ENCODE peak calls at places on chromosomes 7 and 10, in four cellular contexts. V, H, C and B are unnamed samples.

GRCh38 chr7:32892521-32893224 is 1.1 kb upstream of the KBTBD2 start:
- DNase-seq in V (peak), H (no peak), C (peak), B (no peak)

GRCh38 chr7:2757904-2758672 is 70.1 kb downstream of the AMZ1 start:
- DNase-seq in V (no peak), H (peak), C (peak), B (peak)

GRCh38 chr10:57142925-57143576 is 782.0 kb upstream of the ZWINT start:
- DNase-seq in V (no peak), H (no peak), C (no peak), B (no peak)

GRCh38 chr10:132460071-132460470 is 63.1 kb downstream of the PWWP2B start:
- DNase-seq in V (no peak), H (no peak), C (no peak), B (no peak)

GRCh38 chr10:112471878-112472487 is 25.0 kb downstream of the VTI1A start:
- DNase-seq in V (no peak), H (no peak), C (peak), B (peak)

GRCh38 chr10:7432884-7433726 is 22.3 kb upstream of the SFMBT2 start:
- DNase-seq in V (no peak), H (no peak), C (no peak), B (no peak)

GRCh38 chr7:116198748-116199410 is 11.5 kb upstream of the TES start:
- DNase-seq in V (no peak), H (no peak), C (no peak), B (no peak)

GRCh38 chr10:1522237-1522636 is 215.1 kb downstream of the ADARB2 start:
- DNase-seq in V (peak), H (no peak), C (no peak), B (no peak)

GRCh38 chr7:104976966-104977636 is 36.9 kb upstream of the KMT2E start:
- DNase-seq in V (no peak), H (no peak), C (no peak), B (no peak)

GRCh38 chr10:121615401-121615800 is 17.2 kb upstream of the FGFR2 start:
- DNase-seq in V (no peak), H (no peak), C (no peak), B (no peak)

GRCh38 chr7:20651960-20652544 is 36.6 kb downstream of the ABCB5 start:
- DNase-seq in V (no peak), H (no peak), C (peak), B (no peak)

GRCh38 chr7:83476501-83476900 is 172.4 kb downstream of the SEMA3E start:
- DNase-seq in V (no peak), H (no peak), C (no peak), B (no peak)

GRCh38 chr10:71074176-71074755 is 138.1 kb upstream of the UNC5B start:
- DNase-seq in V (peak), H (no peak), C (no peak), B (no peak)

GRCh38 chr7:130490888-130491771 is 755 bp upstream of the MEST start:
- DNase-seq in V (peak), H (no peak), C (no peak), B (no peak)

GRCh38 chr10:97277551-97277950 is 14.9 kb downstream of the ARHGAP19 start:
- DNase-seq in V (no peak), H (no peak), C (no peak), B (no peak)

GRCh38 chr7:27249724-27250636 is 7.4 kb downstream of the EVX1 start:
- DNase-seq in V (no peak), H (no peak), C (no peak), B (no peak)

GRCh38 chr7:15011289-15011688 is 108.7 kb upstream of the DGKB start:
- DNase-seq in V (no peak), H (no peak), C (no peak), B (no peak)

GRCh38 chr10:24519950-24520349 is 203.7 kb downstream of the ARHGAP21 start:
- DNase-seq in V (no peak), H (no peak), C (no peak), B (no peak)

GRCh38 chr7:97871659-97872024 is 566 bp downstream of the ASNS start:
- DNase-seq in V (no peak), H (no peak), C (peak), B (no peak)

GRCh38 chr7:103660455-103661371 is 214.7 kb upstream of the SLC26A5 start:
- DNase-seq in V (no peak), H (peak), C (peak), B (peak)